ENCODE peak calls at places on chromosomes 16 and 17, in six cellular contexts. E is neural progenitor cell, W is thyroid gland, G is pancreas, Z is brain microvascular endothelial cell, H is small intestine. J is an unnamed sample.

GRCh38 chr17:49497147-49498036 is 2.3 kb downstream of the NGFR start:
- DNase-seq in G (peak), W (peak), H (no peak), E (peak), Z (no peak), J (no peak)

GRCh38 chr16:30941600-30942420 is 7.1 kb upstream of the ORAI3 start:
- DNase-seq in W (peak), H (peak), Z (peak), E (peak), G (peak), J (no peak)

GRCh38 chr16:11117576-11118211 is 138.3 kb downstream of the SOCS1 start:
- DNase-seq in Z (no peak), H (no peak), W (no peak), E (no peak), G (no peak), J (no peak)

GRCh38 chr16:1300664-1301476 is 8.6 kb upstream of the UBE2I start:
- DNase-seq in G (peak), H (peak), E (peak), W (peak), Z (peak), J (no peak)

GRCh38 chr16:85613609-85614337 is 651 bp downstream of the GSE1 start:
- DNase-seq in E (peak), G (peak), Z (no peak), H (no peak), W (peak), J (no peak)

GRCh38 chr16:61871837-61872777 is 164.1 kb downstream of the CDH8 start:
- DNase-seq in Z (no peak), W (no peak), H (no peak), G (no peak), E (peak), J (no peak)

GRCh38 chr17:50533720-50534148 is 1.2 kb downstream of the EPN3 start:
- DNase-seq in H (peak), G (peak), W (peak), E (no peak), Z (peak), J (no peak)

GRCh38 chr16:68338326-68339119 is 27.7 kb downstream of the PRMT7 start:
- DNase-seq in Z (no peak), G (no peak), H (no peak), E (no peak), W (peak), J (no peak)

GRCh38 chr17:19470529-19471261 is 59.7 kb downstream of the RNF112 start:
- DNase-seq in Z (no peak), G (no peak), W (peak), E (peak), H (no peak), J (no peak)

GRCh38 chr17:21285164-21286065 is 904 bp downstream of the MAP2K3 start:
- DNase-seq in Z (no peak), W (peak), E (peak), G (peak), H (peak), J (no peak)

GRCh38 chr16:68066763-68067162 is 18.4 kb upstream of the NFATC3 start:
- DNase-seq in Z (no peak), G (no peak), E (no peak), H (no peak), W (no peak), J (no peak)

GRCh38 chr16:65285128-65286120 is 163.6 kb upstream of the CDH11 start:
- DNase-seq in Z (peak), W (no peak), G (no peak), H (no peak), E (no peak), J (no peak)

GRCh38 chr16:11871193-11871592 is 19.9 kb upstream of the RSL1D1 start:
- DNase-seq in W (peak), G (no peak), E (peak), H (no peak), Z (peak), J (no peak)

GRCh38 chr16:81384006-81384405 is 60.6 kb upstream of the CMIP start:
- DNase-seq in W (no peak), G (no peak), Z (no peak), E (peak), H (no peak), J (no peak)

GRCh38 chr17:52181842-52182241 is 23.3 kb upstream of the CA10 start:
- DNase-seq in Z (no peak), W (no peak), H (no peak), E (peak), G (no peak), J (no peak)

GRCh38 chr17:48728232-48729231 is at the start of gene HOXB13:
- DNase-seq in H (no peak), E (peak), W (no peak), G (no peak), Z (no peak), J (peak)

GRCh38 chr16:123971-124370 is 14.5 kb downstream of the NPRL3 start:
- DNase-seq in E (no peak), G (no peak), H (no peak), W (no peak), Z (no peak), J (no peak)

GRCh38 chr17:38926290-38927070 is 1.1 kb downstream of the LASP1NB start:
- DNase-seq in W (peak), H (no peak), G (no peak), E (no peak), Z (no peak), J (no peak)

GRCh38 chr16:54265558-54266213 is 20.9 kb downstream of the IRX3 start:
- DNase-seq in W (no peak), Z (no peak), G (no peak), H (no peak), E (no peak), J (no peak)

GRCh38 chr17:4739122-4740024 is at the start of the genes CXCL16 and ZMYND15:
- DNase-seq in G (peak), Z (peak), E (peak), W (peak), H (peak), J (no peak)

GRCh38 chr17:73168667-73169066 is 3.9 kb downstream of the SSTR2 start:
- DNase-seq in Z (no peak), E (no peak), G (no peak), W (no peak), H (no peak), J (no peak)

GRCh38 chr17:6640536-6641373 is at the start of the genes KIAA0753 and TXNDC17:
- DNase-seq in W (peak), E (peak), Z (peak), G (peak), H (peak), J (no peak)

GRCh38 chr16:65783709-65784474 is 582.6 kb upstream of the CDH5 start:
- DNase-seq in W (no peak), H (no peak), Z (no peak), G (no peak), E (no peak), J (no peak)

GRCh38 chr17:2924211-2924610 is 128.0 kb downstream of the RAP1GAP2 start:
- DNase-seq in W (no peak), H (no peak), Z (no peak), E (peak), G (no peak), J (no peak)

GRCh38 chr17:28748852-28749515 is 5.2 kb downstream of the TRAF4 start:
- DNase-seq in W (no peak), E (no peak), G (peak), H (peak), Z (no peak), J (no peak)

GRCh38 chr17:61196302-61196704 is 203.3 kb upstream of the TBX2 start:
- DNase-seq in G (no peak), Z (peak), W (no peak), H (no peak), E (no peak), J (no peak)

GRCh38 chr17:58156839-58157803 is 8.9 kb downstream of the OR4D1 start:
- DNase-seq in H (no peak), Z (no peak), E (peak), W (peak), G (peak), J (no peak)

GRCh38 chr17:69672924-69673323 is 258.4 kb downstream of the MAP2K6 start:
- DNase-seq in E (no peak), G (no peak), H (no peak), W (no peak), Z (peak), J (no peak)

GRCh38 chr16:175145-175949 is 1.1 kb upstream of the HBA1 start:
- DNase-seq in E (no peak), G (no peak), Z (no peak), H (no peak), W (no peak), J (no peak)

GRCh38 chr17:51298508-51299371 is 38.4 kb downstream of the UTP18 start:
- DNase-seq in W (peak), H (peak), E (peak), Z (peak), G (no peak), J (no peak)

GRCh38 chr16:10485698-10486382 is 94.6 kb downstream of the EMP2 start:
- DNase-seq in H (no peak), E (no peak), G (no peak), W (no peak), Z (no peak), J (no peak)

GRCh38 chr17:1916339-1916738 is 86.5 kb downstream of the RPA1 start:
- DNase-seq in W (no peak), E (no peak), H (no peak), Z (no peak), G (no peak), J (no peak)

GRCh38 chr17:71412803-71413202 is 708.0 kb upstream of the SOX9 start:
- DNase-seq in H (no peak), Z (peak), W (no peak), E (no peak), G (no peak), J (peak)

GRCh38 chr16:2005646-2006045 is 4.0 kb downstream of the ZNF598 start:
- DNase-seq in G (peak), W (no peak), E (no peak), Z (no peak), H (no peak), J (no peak)

GRCh38 chr16:79509221-79509631 is 91.3 kb downstream of the MAF start:
- DNase-seq in W (peak), G (no peak), H (no peak), Z (no peak), E (peak), J (no peak)

GRCh38 chr16:55294947-55295346 is 29.1 kb upstream of the IRX6 start:
- DNase-seq in W (no peak), H (no peak), Z (no peak), G (no peak), E (peak), J (peak)

GRCh38 chr17:17672453-17673368 is 8.5 kb upstream of the RAI1 start:
- DNase-seq in E (no peak), W (no peak), G (no peak), H (no peak), Z (no peak), J (no peak)

GRCh38 chr16:10966129-10966528 is 21.8 kb downstream of the CLEC16A start:
- DNase-seq in H (no peak), Z (no peak), G (no peak), W (no peak), E (no peak), J (no peak)

GRCh38 chr17:76793775-76794174 is 55.9 kb downstream of the MFSD11 start:
- DNase-seq in G (no peak), E (peak), H (peak), W (no peak), Z (peak), J (no peak)

GRCh38 chr17:81084691-81085419 is 49.9 kb downstream of the BAIAP2 start:
- DNase-seq in W (peak), H (no peak), G (peak), E (no peak), Z (no peak), J (no peak)
- H3K27ac ChIP-seq in W (peak), H (no peak), G (no peak), E (no peak), Z (no peak), J (no peak)

DNA sequence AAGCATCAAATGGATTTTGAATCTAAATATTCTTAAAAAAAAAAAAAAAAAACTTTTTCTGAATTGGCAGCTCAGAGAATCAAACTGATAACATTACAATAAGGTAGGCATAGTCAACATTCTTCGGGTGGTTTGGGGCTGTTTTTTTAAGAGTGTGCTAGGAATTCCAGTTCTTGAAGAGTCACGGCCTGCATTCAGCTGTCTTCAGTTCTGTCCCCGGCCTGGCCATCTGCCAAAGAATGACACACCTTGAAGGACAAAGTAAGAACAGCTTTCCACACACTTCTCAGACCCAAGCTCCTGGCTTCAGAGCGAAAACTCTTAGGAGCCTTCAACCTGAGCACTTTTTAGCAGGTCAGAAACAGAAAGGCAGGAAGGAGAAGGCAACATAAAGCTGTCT is 524.2 kb upstream of the ZFHX3 start:
- DNase-seq in Z (peak), E (peak), H (peak), G (peak), W (peak), J (no peak)
- H3K27ac ChIP-seq in Z (no peak), E (peak), H (no peak), G (no peak), W (peak), J (no peak)

GRCh38 chr17:75078097-75079022 is 9.4 kb upstream of the SLC16A5 start:
- DNase-seq in E (no peak), Z (peak), H (peak), G (no peak), W (no peak), J (no peak)
- H3K27ac ChIP-seq in E (no peak), Z (peak), H (peak), G (peak), W (peak), J (no peak)

GRCh38 chr16:28139530-28139929 is 72.2 kb downstream of the XPO6 start:
- DNase-seq in W (no peak), H (no peak), E (no peak), G (no peak), Z (no peak), J (no peak)
- H3K27ac ChIP-seq in W (no peak), H (no peak), E (no peak), G (no peak), Z (no peak), J (no peak)

GRCh38 chr16:28899882-28900600 is 21.8 kb downstream of the ATP2A1 start:
- DNase-seq in H (no peak), Z (no peak), G (no peak), W (no peak), E (no peak), J (no peak)

GRCh38 chr16:28902909-28903308 is 22.1 kb downstream of the RABEP2 start:
- DNase-seq in G (no peak), H (no peak), Z (no peak), E (no peak), W (no peak), J (no peak)

GRCh38 chr16:28898942-28899341 is 20.7 kb downstream of the ATP2A1 start:
- DNase-seq in G (no peak), E (no peak), H (no peak), Z (no peak), W (no peak), J (no peak)

GRCh38 chr16:28901862-28902261 is 23.2 kb downstream of the RABEP2 start:
- DNase-seq in E (no peak), H (no peak), W (no peak), Z (no peak), G (no peak), J (no peak)

DNA sequence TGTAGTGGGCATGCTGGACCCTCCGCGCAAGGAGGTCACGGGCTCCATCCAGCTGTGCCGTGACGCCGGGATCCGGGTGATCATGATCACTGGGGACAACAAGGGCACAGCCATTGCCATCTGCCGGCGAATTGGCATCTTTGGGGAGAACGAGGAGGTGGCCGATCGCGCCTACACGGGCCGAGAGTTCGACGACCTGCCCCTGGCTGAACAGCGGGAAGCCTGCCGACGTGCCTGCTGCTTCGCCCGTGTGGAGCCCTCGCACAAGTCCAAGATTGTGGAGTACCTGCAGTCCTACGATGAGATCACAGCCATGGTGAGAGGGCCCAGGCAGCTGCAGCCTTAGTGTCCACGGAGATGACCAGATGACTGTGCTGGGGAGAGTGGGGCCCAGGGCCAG is 22.3 kb downstream of the ATP2A1 start:
- DNase-seq in W (no peak), G (no peak), Z (no peak), H (no peak), E (no peak), J (no peak)
- H3K27ac ChIP-seq in W (no peak), G (no peak), Z (no peak), H (no peak), E (no peak), J (no peak)

GRCh38 chr17:81428945-81429344 is 33.7 kb downstream of the BAHCC1 start:
- DNase-seq in W (no peak), E (no peak), G (no peak), Z (no peak), H (no peak), J (no peak)

GRCh38 chr17:81429353-81429774 is 34.1 kb downstream of the BAHCC1 start:
- DNase-seq in E (no peak), G (peak), Z (peak), H (peak), W (peak), J (no peak)

GRCh38 chr17:81427446-81428120 is 32.3 kb downstream of the BAHCC1 start:
- DNase-seq in E (peak), G (peak), H (peak), W (peak), Z (no peak), J (no peak)

GRCh38 chr17:81428121-81428515 is 32.9 kb downstream of the BAHCC1 start:
- DNase-seq in G (no peak), W (no peak), Z (no peak), H (peak), E (no peak), J (no peak)

GRCh38 chr17:81428521-81428920 is 33.3 kb downstream of the BAHCC1 start:
- DNase-seq in H (no peak), Z (no peak), W (no peak), G (no peak), E (no peak), J (no peak)
- H3K27ac ChIP-seq in H (no peak), Z (no peak), W (no peak), G (no peak), E (no peak), J (no peak)

GRCh38 chr16:86665319-86665675 is 86.9 kb downstream of the FOXL1 start:
- DNase-seq in Z (peak), W (no peak), H (peak), G (no peak), E (no peak), J (no peak)
- H3K27ac ChIP-seq in Z (peak), W (no peak), H (peak), G (no peak), E (no peak), J (peak)

DNA sequence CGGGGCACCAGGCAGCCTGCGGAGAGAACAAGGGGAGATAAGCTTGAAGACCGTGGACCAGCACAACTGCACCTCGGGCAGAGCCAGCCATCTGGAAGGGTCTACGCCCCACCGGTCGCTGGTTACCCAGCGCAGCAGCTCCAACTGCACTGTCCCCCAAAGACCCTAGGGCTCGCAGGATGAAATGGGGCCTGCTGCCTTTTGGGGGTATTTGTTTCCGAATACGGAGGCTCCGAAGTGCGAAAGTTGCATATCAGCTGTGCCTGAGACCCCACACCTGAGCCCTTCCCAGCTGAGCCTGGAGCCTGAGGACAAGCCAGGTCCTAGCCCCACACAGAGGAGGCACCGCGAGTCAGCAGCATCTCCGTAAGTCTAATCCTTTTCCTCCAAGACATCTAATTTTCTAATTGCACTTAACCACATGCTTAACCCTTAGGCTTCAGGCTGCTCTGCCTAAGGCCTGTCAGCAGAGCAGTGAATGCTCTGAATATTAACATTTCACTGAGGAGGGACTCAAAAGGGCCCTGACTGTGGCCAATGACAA is 4.0 kb downstream of the KIFC3 start:
- DNase-seq in E (no peak), H (no peak), W (no peak), G (no peak), Z (no peak), J (no peak)
- H3K27ac ChIP-seq in E (no peak), H (no peak), W (peak), G (peak), Z (no peak), J (peak)

DNA sequence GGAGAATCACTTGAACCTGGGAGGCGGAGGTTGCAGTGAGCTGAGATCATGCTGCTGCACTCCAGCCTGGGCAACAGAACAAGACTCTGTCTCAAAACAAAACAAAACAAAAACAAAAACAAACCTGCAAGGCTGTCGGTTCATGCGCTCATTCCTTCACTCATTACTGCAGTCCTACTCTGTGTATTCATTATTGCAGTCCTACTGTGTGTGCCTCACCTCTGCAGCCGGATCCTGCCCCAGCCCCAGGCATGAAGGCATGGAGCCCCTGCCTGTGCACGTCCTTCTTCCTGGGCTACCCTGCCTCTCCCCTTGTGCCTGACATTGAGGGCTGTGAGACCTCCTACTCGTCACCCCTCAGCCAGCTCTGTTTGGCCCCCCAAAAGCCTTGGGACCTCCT is 57.6 kb downstream of the TMEM235 start:
- DNase-seq in G (no peak), W (no peak), H (no peak), Z (no peak), E (no peak), J (no peak)
- H3K27ac ChIP-seq in G (no peak), W (no peak), H (no peak), Z (no peak), E (no peak), J (no peak)

GRCh38 chr16:15783985-15784384 is 72.8 kb downstream of the MYH11 start:
- DNase-seq in G (no peak), Z (no peak), W (no peak), E (no peak), H (no peak), J (no peak)
- H3K27ac ChIP-seq in G (no peak), Z (no peak), W (no peak), E (no peak), H (no peak), J (no peak)